ENCODE peak calls at places on chromosomes 6 and 20, in four cellular contexts. X is A549, M is GM12878, G is K562. S is an unnamed sample.

GRCh38 chr6:84052204-84052882 is 18.8 kb downstream of the MRAP2 start:
- DNase-seq in X (no peak), M (no peak), G (peak), S (peak)

GRCh38 chr20:19813839-19814238 is 55.8 kb downstream of the RIN2 start:
- DNase-seq in X (no peak), M (no peak), G (no peak), S (no peak)

GRCh38 chr20:46364670-46365482 is 41.5 kb downstream of the ELMO2 start:
- DNase-seq in X (no peak), M (no peak), G (no peak), S (no peak)

GRCh38 chr6:72783667-72784066 is 161.8 kb downstream of the KCNQ5 start:
- DNase-seq in X (no peak), M (no peak), G (no peak), S (no peak)

GRCh38 chr6:84282566-84282965 is 55.1 kb upstream of the CEP162 start:
- DNase-seq in X (no peak), M (no peak), G (no peak), S (no peak)

GRCh38 chr20:56945057-56945456 is 316.0 kb downstream of the TFAP2C start:
- DNase-seq in X (no peak), M (no peak), G (no peak), S (peak)

GRCh38 chr6:133542056-133542821 is 301.1 kb downstream of the EYA4 start:
- DNase-seq in X (no peak), M (no peak), G (no peak), S (no peak)

GRCh38 chr6:25944655-25945054 is 14.2 kb upstream of the SLC17A2 start:
- DNase-seq in X (no peak), M (no peak), G (no peak), S (no peak)

GRCh38 chr6:20141931-20142330 is 70.3 kb downstream of the MBOAT1 start:
- DNase-seq in X (no peak), M (no peak), G (no peak), S (no peak)

GRCh38 chr20:61614311-61615100 is 362.4 kb downstream of the CDH4 start:
- DNase-seq in X (no peak), M (no peak), G (no peak), S (no peak)

GRCh38 chr20:46609043-46609442 is 42.2 kb downstream of the SLC13A3 start:
- DNase-seq in X (no peak), M (no peak), G (no peak), S (no peak)

GRCh38 chr20:25320035-25320800 is 70.4 kb downstream of the ABHD12 start:
- DNase-seq in X (no peak), M (no peak), G (no peak), S (no peak)

GRCh38 chr6:72049376-72049775 is 163.0 kb downstream of the RIMS1 start:
- DNase-seq in X (no peak), M (no peak), G (no peak), S (no peak)

GRCh38 chr20:48238781-48239180 is 453.5 kb upstream of the SULF2 start:
- DNase-seq in X (no peak), M (no peak), G (no peak), S (no peak)

GRCh38 chr6:168301648-168302398 is 17.8 kb downstream of the DACT2 start:
- DNase-seq in X (peak), M (no peak), G (no peak), S (no peak)
- H3K4me3 ChIP-seq in X (peak), M (no peak), G (no peak), S (no peak)

GRCh38 chr6:136983692-136984091 is 61.1 kb downstream of the IL20RA start:
- DNase-seq in X (no peak), M (no peak), G (no peak), S (no peak)
- TF ChIP-seq MYC in X (no peak), M (no peak), G (no peak), S (no peak)

GRCh38 chr6:29943053-29943966 is 978 bp downstream of the HLA-A start:
- DNase-seq in X (no peak), M (no peak), G (no peak), S (no peak)

GRCh38 chr6:29941916-29942274 is 437 bp upstream of the HLA-A start:
- DNase-seq in X (no peak), M (no peak), G (no peak), S (peak)

GRCh38 chr6:29941006-29941405 is 1.3 kb upstream of the HLA-A start:
- DNase-seq in X (no peak), M (no peak), G (no peak), S (no peak)

GRCh38 chr6:29942275-29943052 is at the start of gene HLA-A:
- DNase-seq in X (peak), M (peak), G (no peak), S (peak)

DNA sequence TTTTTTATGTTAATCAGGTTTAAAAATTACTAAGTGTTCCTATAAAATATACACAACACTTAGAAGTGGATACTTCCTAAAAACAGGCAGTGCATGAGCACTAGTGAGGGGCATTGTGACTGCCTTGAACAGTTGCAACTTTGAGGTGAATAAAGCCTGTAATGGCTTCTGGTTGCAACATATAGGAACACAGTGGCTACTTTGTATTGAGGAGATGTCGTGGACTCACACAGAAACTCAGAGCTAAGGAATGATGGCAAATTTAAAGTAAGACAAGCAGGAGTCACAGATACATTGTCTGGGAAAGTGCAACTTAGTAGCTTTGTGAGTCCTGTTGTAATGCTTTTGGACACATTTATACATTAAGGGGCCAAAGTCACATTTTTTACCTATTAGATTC is 856 bp upstream of the HLA-A start:
- DNase-seq in X (no peak), M (no peak), G (no peak), S (peak)
- H3K4me3 ChIP-seq in X (peak), M (peak), G (no peak), S (peak)

DNA sequence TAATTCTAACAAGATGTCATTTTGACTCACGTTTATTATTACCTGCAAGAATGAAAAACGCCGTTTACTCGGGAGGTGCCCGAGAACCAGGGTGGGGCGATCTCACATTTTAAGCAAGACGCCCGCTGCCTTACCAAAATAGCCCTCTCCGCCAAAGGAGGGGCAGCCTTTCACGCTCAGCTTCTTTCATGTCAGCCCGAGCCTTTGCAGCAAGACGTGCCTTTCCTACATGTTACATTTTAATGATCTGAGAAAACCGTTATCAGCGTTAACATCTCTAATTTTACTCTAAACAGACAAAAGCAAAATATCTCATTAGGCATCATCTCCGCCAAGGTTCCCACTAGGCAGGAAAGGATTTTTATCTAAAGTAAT is 2.0 kb downstream of the BACH2 start:
- DNase-seq in X (no peak), M (no peak), G (no peak), S (no peak)
- TF ChIP-seq MYC in X (no peak), M (no peak), G (no peak), S (no peak)

GRCh38 chr6:125631165-125631564 is 118.3 kb upstream of the HEY2 start:
- DNase-seq in X (no peak), M (no peak), G (no peak), S (peak)
- H3K4me3 ChIP-seq in X (no peak), M (no peak), G (no peak), S (no peak)

GRCh38 chr6:7270320-7271204 is 42.4 kb downstream of the SSR1 start:
- DNase-seq in X (no peak), M (no peak), G (no peak), S (no peak)

GRCh38 chr6:7267521-7268091 is 45.4 kb downstream of the SSR1 start:
- DNase-seq in X (peak), M (no peak), G (peak), S (no peak)

GRCh38 chr6:7267071-7267470 is 45.9 kb downstream of the SSR1 start:
- DNase-seq in X (no peak), M (no peak), G (no peak), S (no peak)

GRCh38 chr6:7269816-7270215 is 43.2 kb downstream of the SSR1 start:
- DNase-seq in X (no peak), M (no peak), G (no peak), S (no peak)

GRCh38 chr6:7268362-7269310 is 44.4 kb downstream of the SSR1 start:
- DNase-seq in X (no peak), M (no peak), G (no peak), S (no peak)
- TF ChIP-seq MYC in X (no peak), M (no peak), G (no peak), S (no peak)

GRCh38 chr6:36032245-36032644 is 4.6 kb downstream of the MAPK14 start:
- DNase-seq in X (no peak), M (no peak), G (no peak), S (peak)

GRCh38 chr6:36029464-36029863 is 1.9 kb downstream of the MAPK14 start:
- DNase-seq in X (peak), M (no peak), G (no peak), S (peak)

GRCh38 chr6:36038120-36038876 is 10.7 kb downstream of the MAPK14 start:
- DNase-seq in X (no peak), M (no peak), G (no peak), S (no peak)

GRCh38 chr6:36035240-36035639 is 7.6 kb downstream of the MAPK14 start:
- DNase-seq in X (no peak), M (no peak), G (no peak), S (no peak)

GRCh38 chr6:36033935-36034334 is 6.3 kb downstream of the MAPK14 start:
- DNase-seq in X (peak), M (no peak), G (no peak), S (peak)
- H3K4me3 ChIP-seq in X (no peak), M (peak), G (no peak), S (peak)